ENCODE peak calls at places on chromosomes 5 and 9, in eight cellular contexts. P, D, Z, A, M, Y, X and G are unnamed samples. For H3K36me3, the result is how much of the 10 kb centered on the place peaks cover.

GRCh38 chr5:72599519-72600400 is 92.5 kb upstream of the ZNF366 start:
- DNase-seq in Y (no peak), D (no peak), M (no peak), X (no peak), Z (no peak), P (peak), A (peak), G (no peak)

GRCh38 chr5:16957305-16958165 is 21.4 kb upstream of the MYO10 start:
- DNase-seq in X (no peak), Z (no peak), D (no peak), M (no peak), P (no peak), A (peak), Y (no peak), G (peak)

GRCh38 chr5:59745422-59745863 is 148.1 kb downstream of the PDE4D start:
- DNase-seq in X (no peak), Z (no peak), M (no peak), Y (no peak), A (peak), D (peak), P (no peak), G (no peak)

GRCh38 chr9:20804476-20805253 is 120.6 kb downstream of the FOCAD start:
- DNase-seq in A (no peak), Y (no peak), M (no peak), D (no peak), P (no peak), Z (no peak), X (no peak), G (no peak)

GRCh38 chr5:159945359-159945758 is 29.1 kb downstream of the ADRA1B start:
- DNase-seq in Y (no peak), M (no peak), A (no peak), D (no peak), P (no peak), X (no peak), Z (no peak), G (no peak)

GRCh38 chr9:130947618-130948140 is 8.6 kb upstream of the FIBCD1 start:
- DNase-seq in Y (no peak), M (no peak), A (no peak), P (no peak), D (no peak), X (no peak), Z (no peak), G (no peak)

GRCh38 chr9:103242025-103242424 is 246.9 kb downstream of the CYLC2 start:
- DNase-seq in Y (no peak), P (no peak), M (no peak), X (no peak), A (no peak), D (no peak), Z (no peak), G (no peak)

GRCh38 chr5:103224118-103224893 is 34.3 kb upstream of the MACIR start:
- DNase-seq in Z (peak), A (peak), M (peak), X (no peak), Y (peak), P (peak), D (no peak), G (peak)

GRCh38 chr5:9284781-9285307 is 261.0 kb downstream of the SEMA5A start:
- DNase-seq in P (no peak), Y (no peak), D (no peak), M (no peak), A (peak), X (no peak), Z (no peak), G (peak)

GRCh38 chr9:93501406-93501805 is 48.0 kb upstream of the FAM120AOS start:
- DNase-seq in A (no peak), X (no peak), Y (no peak), M (no peak), P (no peak), Z (no peak), D (no peak), G (no peak)

GRCh38 chr5:19701731-19702130 is 286.3 kb downstream of the CDH18 start:
- DNase-seq in A (no peak), Y (no peak), D (no peak), X (no peak), Z (no peak), P (no peak), M (no peak), G (no peak)

GRCh38 chr9:6557883-6558282 is 87.6 kb downstream of the GLDC start:
- DNase-seq in M (no peak), Z (no peak), P (no peak), D (no peak), Y (no peak), X (no peak), A (no peak), G (no peak)

GRCh38 chr9:102714184-102714583 is 280.9 kb upstream of the CYLC2 start:
- DNase-seq in X (no peak), Y (no peak), M (no peak), Z (no peak), P (no peak), D (no peak), A (no peak), G (no peak)

GRCh38 chr5:131005963-131006684 is 158.9 kb downstream of the HINT1 start:
- DNase-seq in X (no peak), M (no peak), A (no peak), Z (no peak), D (no peak), P (no peak), Y (no peak), G (no peak)

GRCh38 chr5:172731286-172732073 is 39.5 kb downstream of the DUSP1 start:
- DNase-seq in Z (no peak), D (no peak), A (no peak), Y (no peak), X (no peak), M (peak), P (peak), G (no peak)
- H3K27ac ChIP-seq in Z (no peak), D (peak), A (no peak), Y (peak), X (peak), M (no peak), P (no peak), G (no peak)

DNA sequence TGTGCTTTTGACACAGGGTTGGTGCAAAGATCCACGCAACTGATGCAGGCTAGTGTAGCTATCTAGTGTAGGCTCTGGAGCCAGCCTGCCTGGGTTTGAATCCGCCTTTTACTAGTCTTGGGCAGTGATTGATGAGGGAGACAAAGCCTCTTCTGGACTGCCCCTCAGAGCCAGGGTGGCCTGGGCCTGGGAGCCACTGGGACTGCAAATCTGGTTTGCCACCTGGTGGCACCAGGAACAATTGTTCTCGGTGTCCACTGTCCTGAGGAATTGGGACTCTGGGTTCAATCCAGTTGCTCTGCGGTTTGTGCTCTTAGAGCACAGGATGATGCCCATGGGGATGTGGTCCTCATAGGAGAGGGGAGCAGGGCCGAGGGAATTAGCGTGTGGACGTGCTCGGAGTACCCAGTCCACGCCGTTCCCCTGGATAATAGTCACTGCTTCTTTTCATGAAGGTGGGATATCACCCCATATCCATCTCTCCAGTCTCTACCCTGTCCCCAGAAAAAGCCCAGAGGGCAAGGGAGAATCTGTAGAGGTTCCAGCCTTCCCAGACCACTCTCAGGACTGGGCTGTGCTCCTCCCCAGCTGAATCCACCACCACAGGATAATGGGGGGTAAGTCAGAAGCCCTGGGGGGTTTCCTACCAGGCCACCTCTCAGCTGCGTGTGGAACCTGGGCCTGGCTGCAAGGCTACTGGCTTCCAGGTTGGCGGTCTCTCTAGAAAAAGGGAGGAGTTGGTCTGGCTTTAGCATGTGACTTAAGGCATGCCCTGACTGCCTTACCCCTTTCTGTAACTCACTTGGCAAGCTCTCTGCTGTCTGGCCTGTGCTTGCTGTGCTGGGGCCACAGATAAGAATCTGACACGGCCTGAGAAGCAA is 1.9 kb downstream of the B4GALT7 start:
- DNase-seq in Z (no peak), Y (no peak), M (no peak), X (no peak), A (no peak), D (no peak), P (peak), G (peak)
- TF ChIP-seq POLR2A in Z (no peak), Y (no peak), M (no peak), X (no peak), A (no peak), D (no peak), P (peak), G (no peak)

GRCh38 chr5:76292923-76293322 is 110.2 kb upstream of the IQGAP2 start:
- DNase-seq in D (no peak), M (no peak), A (no peak), P (no peak), Z (no peak), Y (peak), X (no peak), G (no peak)
- H3K36me3 ChIP-seq in D (under half), M (under half), A (under half), P (under half), Z (under half), Y (under half), X (under half), G (under half)

GRCh38 chr9:2622361-2623045 is 916 bp downstream of the VLDLR start:
- DNase-seq in A (peak), D (peak), P (peak), X (no peak), Y (no peak), Z (no peak), M (peak), G (peak)
- H3K27ac ChIP-seq in A (peak), D (peak), P (peak), X (peak), Y (peak), Z (no peak), M (peak), G (peak)

GRCh38 chr9:17535176-17535575 is 43.7 kb upstream of the SH3GL2 start:
- DNase-seq in X (no peak), Y (no peak), P (no peak), D (no peak), Z (no peak), M (no peak), A (no peak), G (no peak)
- TF ChIP-seq POLR2A in X (no peak), Y (no peak), P (no peak), D (no peak), Z (no peak), M (no peak), A (no peak), G (no peak)

GRCh38 chr9:70318002-70318401 is 59.2 kb downstream of the SMC5 start:
- DNase-seq in M (no peak), P (no peak), Y (no peak), Z (no peak), X (no peak), A (no peak), D (no peak), G (no peak)
- H3K36me3 ChIP-seq in M (under half), P (under half), Y (under half), Z (under half), X (under half), A (under half), D (under half), G (under half)